ENCODE peak calls at places on chromosomes 4 and X, in six cellular contexts. M is uterus, I is heart left ventricle, C is lung, U is A673, H is OCI-LY7. X is an unnamed sample.
A peak's percentile ranks its signal among the peaks of the same experiment; 100 is the strongest.

GRCh38 chr4:71338846-71339593 is at the start of gene SLC4A4:
- DNase-seq in M (no peak), I (no peak), C (no peak), U (peak; percentile 0), H (no peak), X (no peak)

GRCh38 chr4:90857081-90857820 is 730.1 kb downstream of the CCSER1 start:
- DNase-seq in M (no peak), I (no peak), C (no peak), U (no peak), H (no peak), X (no peak)

GRCh38 chr4:86359944-86360478 is at the start of gene MAPK10:
- DNase-seq in M (peak; percentile 45), I (peak; percentile 59), C (peak; percentile 58), U (no peak), H (peak; percentile 87), X (peak; percentile 7)

GRCh38 chrX:118974088-118974907 is at the start of gene LONRF3:
- DNase-seq in M (peak; percentile 76), I (peak; percentile 66), C (peak; percentile 74), U (peak; percentile 40), H (peak; percentile 7), X (peak; percentile 53)

GRCh38 chr4:74087481-74087880 is 11.5 kb downstream of the CXCL2 start:
- DNase-seq in M (no peak), I (no peak), C (no peak), U (no peak), H (no peak), X (no peak)

GRCh38 chr4:17961249-17961648 is 60.3 kb downstream of the LCORL start:
- DNase-seq in M (no peak), I (no peak), C (no peak), U (no peak), H (no peak), X (no peak)

GRCh38 chrX:27884654-27885053 is 76.9 kb downstream of the MAGEB10 start:
- DNase-seq in M (no peak), I (no peak), C (no peak), U (no peak), H (no peak), X (no peak)

GRCh38 chrX:72021975-72022374 is 109.7 kb downstream of the RTL5 start:
- DNase-seq in M (no peak), I (no peak), C (peak; percentile 26), U (peak; percentile 33), H (peak; percentile 5), X (no peak)

GRCh38 chr4:53043900-53044650 is 182.0 kb downstream of the RASL11B start:
- DNase-seq in M (no peak), I (no peak), C (no peak), U (no peak), H (no peak), X (no peak)

GRCh38 chr4:119010909-119011606 is 122.4 kb downstream of the SYNPO2 start:
- DNase-seq in M (no peak), I (no peak), C (peak; percentile 55), U (no peak), H (no peak), X (no peak)

GRCh38 chr4:86661006-86661405 is 66.9 kb downstream of the PTPN13 start:
- DNase-seq in M (no peak), I (no peak), C (no peak), U (no peak), H (no peak), X (no peak)

GRCh38 chr4:23290656-23291055 is 597.9 kb downstream of the GBA3 start:
- DNase-seq in M (no peak), I (no peak), C (no peak), U (no peak), H (no peak), X (no peak)

GRCh38 chrX:41481264-41482109 is 34.3 kb downstream of the NYX start:
- DNase-seq in M (no peak), I (no peak), C (no peak), U (peak; percentile 12), H (peak; percentile 48), X (no peak)

GRCh38 chr4:82644731-82645126 is 82.9 kb upstream of the TMEM150C start:
- DNase-seq in M (no peak), I (no peak), C (no peak), U (no peak), H (no peak), X (no peak)

DNA sequence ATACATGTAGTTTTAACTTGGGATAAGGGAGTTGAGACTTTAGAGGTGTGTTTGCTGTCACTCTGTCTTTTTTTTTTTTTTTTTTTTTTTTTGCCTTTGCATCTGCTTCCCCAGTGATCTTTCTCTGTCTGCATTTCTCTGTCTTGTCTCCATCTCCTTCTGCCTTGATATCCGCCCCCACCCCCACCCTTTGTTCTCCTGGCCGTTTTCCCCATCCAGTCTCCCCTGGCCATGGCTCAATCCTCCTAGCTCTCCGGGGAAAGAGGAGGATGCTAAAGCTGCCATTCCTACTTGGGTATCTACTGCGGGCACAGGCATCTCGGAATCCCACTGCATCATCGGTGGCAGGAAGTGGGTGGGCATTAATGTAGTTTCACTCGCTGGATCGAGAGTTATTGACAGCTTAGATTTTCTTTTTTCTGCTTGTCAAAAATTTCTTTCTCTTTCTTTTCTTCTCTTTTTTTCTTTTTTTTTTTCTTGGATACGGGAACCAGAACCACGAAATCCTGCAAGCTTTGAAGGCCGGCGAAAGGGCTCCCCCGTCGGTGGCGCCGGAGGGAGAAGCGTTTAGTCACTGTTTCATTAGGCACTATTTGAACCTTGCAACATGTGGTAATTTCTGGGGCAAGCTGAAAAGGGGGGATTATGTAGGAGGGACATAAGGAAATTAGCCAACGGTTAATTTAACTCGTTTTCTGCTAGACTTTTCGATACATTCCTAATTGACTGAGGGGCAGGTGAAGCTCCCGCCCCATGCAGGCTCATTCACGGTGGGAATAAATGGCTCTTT is 8.2 kb downstream of the GSX2 start:
- DNase-seq in M (no peak), I (no peak), C (no peak), U (no peak), H (no peak), X (no peak)
- TF ChIP-seq CTCF in M (no peak), I (no peak), C (no peak), U (no peak), H (no peak), X (no peak)

GRCh38 chr4:161411901-161412300 is 751.9 kb downstream of the FSTL5 start:
- DNase-seq in M (no peak), I (no peak), C (no peak), U (no peak), H (no peak), X (no peak)
- H3K9me3 ChIP-seq in M (no peaks in the 10 kb centered on the region), I (peaks cover 8% of the 10 kb centered on the region), C (no peaks in the 10 kb centered on the region), U (no peaks in the 10 kb centered on the region), H (no peaks in the 10 kb centered on the region), X (no peaks in the 10 kb centered on the region)

GRCh38 chr4:6575503-6576240 is 683 bp downstream of the MAN2B2 start:
- DNase-seq in M (no peak), I (no peak), C (no peak), U (no peak), H (no peak), X (no peak)

GRCh38 chr4:6573551-6573950 is 1.4 kb upstream of the MAN2B2 start:
- DNase-seq in M (no peak), I (no peak), C (no peak), U (no peak), H (no peak), X (no peak)

GRCh38 chr4:6574747-6575502 is at the start of gene MAN2B2:
- DNase-seq in M (peak; percentile 91), I (peak; percentile 90), C (peak; percentile 86), U (peak; percentile 89), H (peak; percentile 85), X (peak; percentile 51)

GRCh38 chr4:6576512-6576911 is 1.5 kb downstream of the MAN2B2 start:
- DNase-seq in M (no peak), I (no peak), C (no peak), U (no peak), H (no peak), X (no peak)

DNA sequence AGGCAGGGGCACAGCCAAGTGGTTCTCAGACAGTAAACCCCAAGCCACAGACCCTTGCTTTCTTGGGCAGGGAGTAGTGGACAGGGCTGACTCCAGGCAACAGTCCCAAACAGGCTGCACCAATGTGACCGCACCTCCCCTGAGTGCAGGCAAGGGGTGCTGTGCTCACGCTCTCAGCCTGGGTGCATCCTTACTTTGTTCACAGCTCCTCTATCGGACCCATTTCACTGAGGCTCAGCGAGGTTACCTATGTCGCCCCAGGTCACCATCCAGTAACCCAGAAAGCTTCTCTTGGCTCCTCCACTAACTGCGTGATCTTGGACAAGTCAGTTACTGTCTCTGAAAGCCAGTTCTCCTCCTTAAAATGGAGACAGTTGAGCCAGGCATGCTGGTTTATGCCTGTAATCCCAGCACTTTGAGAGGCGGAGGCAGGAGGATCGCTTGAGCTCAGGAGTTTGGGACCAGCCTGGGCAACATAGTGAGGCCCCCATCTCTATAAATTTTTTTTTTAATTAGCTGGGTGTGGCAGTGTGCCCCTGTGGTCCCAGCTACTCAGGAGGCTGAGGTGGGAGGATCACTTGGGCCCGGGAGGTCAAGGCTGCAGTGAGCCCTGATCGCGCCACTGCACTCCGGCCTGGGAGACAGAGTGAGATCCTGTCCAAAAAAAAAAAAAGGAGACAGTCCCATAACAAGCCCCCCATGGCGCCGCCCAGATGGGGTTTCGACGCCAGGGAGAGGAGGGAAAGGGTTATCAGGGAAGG is 823 bp upstream of the MAN2B2 start:
- DNase-seq in M (no peak), I (no peak), C (no peak), U (no peak), H (peak; percentile 31), X (no peak)
- TF ChIP-seq CTCF in M (no peak), I (no peak), C (no peak), U (no peak), H (no peak), X (no peak)

GRCh38 chr4:385934-386707 is 48.5 kb downstream of the ZNF141 start:
- DNase-seq in M (no peak), I (no peak), C (no peak), U (no peak), H (no peak), X (no peak)
- H3K9me3 ChIP-seq in M (no peaks in the 10 kb centered on the region), I (peaks cover 100% of the 10 kb centered on the region), C (peaks cover 57% of the 10 kb centered on the region), U (peaks cover 34% of the 10 kb centered on the region), H (peaks cover 62% of the 10 kb centered on the region), X (peaks cover 99% of the 10 kb centered on the region)

DNA sequence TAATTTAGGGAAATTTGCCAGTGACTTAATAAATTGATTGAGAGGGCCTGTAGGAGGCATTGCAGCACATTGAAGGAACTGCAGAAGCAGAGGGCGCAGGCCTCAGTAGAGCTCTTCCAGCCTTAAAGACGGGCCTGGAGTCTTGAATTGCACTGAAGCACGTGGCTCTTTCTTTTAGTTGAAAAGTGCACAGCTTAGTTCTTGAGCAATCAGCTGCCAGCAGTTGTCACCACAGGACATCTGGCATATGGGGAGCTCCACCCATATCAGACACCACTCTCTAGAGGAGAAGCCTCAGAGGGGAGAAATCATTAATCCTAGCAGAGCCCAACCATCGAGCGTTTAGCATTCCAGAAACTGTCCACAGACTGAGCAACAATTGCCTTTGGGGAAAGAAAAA is 16.0 kb upstream of the FGF16 start:
- DNase-seq in M (no peak), I (no peak), C (no peak), U (peak; percentile 80), H (peak; percentile 8), X (no peak)
- TF ChIP-seq CTCF in M (no peak), I (no peak), C (no peak), U (peak; percentile 36), H (no peak), X (no peak)